ENCODE peak calls at places on chromosomes 3 and 15, in four cellular contexts. Q is sigmoid colon, Y is psoas muscle, J is Peyer's patch. F is an unnamed sample.

GRCh38 chr3:164451083-164451910 is 627.0 kb downstream of the SI start:
- DNase-seq in Q (peak), Y (peak), J (no peak), F (no peak)

GRCh38 chr15:75307778-75308390 is 25.2 kb downstream of the GOLGA6D start:
- DNase-seq in Q (peak), Y (no peak), J (peak), F (no peak)

GRCh38 chr3:46193436-46193835 is 14.7 kb downstream of the CCR1 start:
- DNase-seq in Q (no peak), Y (no peak), J (no peak), F (no peak)

GRCh38 chr3:64028754-64029153 is 5.5 kb upstream of the PSMD6 start:
- DNase-seq in Q (no peak), Y (no peak), J (no peak), F (no peak)

GRCh38 chr3:151383956-151384355 is 597 bp downstream of the P2RY12 start:
- DNase-seq in Q (no peak), Y (no peak), J (no peak), F (no peak)

GRCh38 chr3:43071313-43071893 is 34.5 kb downstream of the POMGNT2 start:
- DNase-seq in Q (no peak), Y (no peak), J (no peak), F (no peak)

GRCh38 chr15:82810061-82810862 is 834 bp downstream of the WHAMM start:
- DNase-seq in Q (peak), Y (no peak), J (peak), F (peak)

GRCh38 chr15:36596915-36597314 is 17.5 kb downstream of the CDIN1 start:
- DNase-seq in Q (no peak), Y (no peak), J (no peak), F (no peak)

GRCh38 chr3:25114532-25114931 is 313.5 kb upstream of the RARB start:
- DNase-seq in Q (no peak), Y (no peak), J (no peak), F (no peak)

DNA sequence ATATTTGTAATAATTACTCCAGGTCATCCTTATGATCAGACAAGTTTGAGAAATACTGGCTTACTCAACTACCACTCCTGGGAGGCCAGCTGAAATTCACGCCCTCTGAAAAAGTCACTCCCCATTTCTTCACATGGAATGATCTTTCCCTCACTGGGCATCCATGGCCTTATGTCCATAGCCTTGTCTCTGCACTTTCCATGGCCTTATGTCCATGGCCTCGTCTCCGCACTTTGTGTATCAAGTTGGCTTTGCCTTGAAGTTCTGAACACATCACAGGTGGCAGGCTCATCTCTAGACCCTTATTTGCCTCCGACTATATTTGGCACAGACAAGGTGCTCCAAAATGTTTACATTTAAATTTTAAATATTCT is 58.1 kb upstream of the HACD2 start:
- DNase-seq in Q (peak), Y (no peak), J (no peak), F (no peak)
- H3K27ac ChIP-seq in Q (peak), Y (no peak), J (no peak), F (no peak)

GRCh38 chr15:61764981-61765380 is 295.3 kb downstream of the VPS13C start:
- DNase-seq in Q (no peak), Y (no peak), J (no peak), F (no peak)

GRCh38 chr15:61759639-61760038 is 300.6 kb downstream of the VPS13C start:
- DNase-seq in Q (no peak), Y (no peak), J (no peak), F (no peak)

GRCh38 chr15:61768131-61768530 is 292.1 kb downstream of the VPS13C start:
- DNase-seq in Q (no peak), Y (no peak), J (no peak), F (no peak)

GRCh38 chr15:61762682-61763081 is 297.6 kb downstream of the VPS13C start:
- DNase-seq in Q (no peak), Y (no peak), J (no peak), F (no peak)

GRCh38 chr15:61764141-61764540 is 296.1 kb downstream of the VPS13C start:
- DNase-seq in Q (no peak), Y (no peak), J (no peak), F (no peak)
- TF ChIP-seq CTCF in Q (no peak), Y (no peak), J (no peak), F (no peak)

GRCh38 chr15:40991355-40991754 is 38.1 kb downstream of the CHAC1 start:
- DNase-seq in Q (no peak), Y (no peak), J (no peak), F (no peak)

GRCh38 chr15:40990789-40991188 is 37.5 kb downstream of the CHAC1 start:
- DNase-seq in Q (no peak), Y (no peak), J (no peak), F (no peak)

GRCh38 chr15:40992241-40992741 is 39.0 kb downstream of the CHAC1 start:
- DNase-seq in Q (no peak), Y (no peak), J (no peak), F (no peak)

GRCh38 chr15:40990080-40990479 is 36.8 kb downstream of the CHAC1 start:
- DNase-seq in Q (no peak), Y (no peak), J (no peak), F (no peak)

GRCh38 chr15:40992825-40993224 is 39.6 kb downstream of the CHAC1 start:
- DNase-seq in Q (no peak), Y (no peak), J (no peak), F (no peak)
- H3K27ac ChIP-seq in Q (no peak), Y (no peak), J (no peak), F (no peak)

GRCh38 chr3:149833241-149833640 is 20.2 kb downstream of the RNF13 start:
- DNase-seq in Q (no peak), Y (no peak), J (no peak), F (no peak)
- TF ChIP-seq CTCF in Q (no peak), Y (no peak), J (no peak), F (no peak)

DNA sequence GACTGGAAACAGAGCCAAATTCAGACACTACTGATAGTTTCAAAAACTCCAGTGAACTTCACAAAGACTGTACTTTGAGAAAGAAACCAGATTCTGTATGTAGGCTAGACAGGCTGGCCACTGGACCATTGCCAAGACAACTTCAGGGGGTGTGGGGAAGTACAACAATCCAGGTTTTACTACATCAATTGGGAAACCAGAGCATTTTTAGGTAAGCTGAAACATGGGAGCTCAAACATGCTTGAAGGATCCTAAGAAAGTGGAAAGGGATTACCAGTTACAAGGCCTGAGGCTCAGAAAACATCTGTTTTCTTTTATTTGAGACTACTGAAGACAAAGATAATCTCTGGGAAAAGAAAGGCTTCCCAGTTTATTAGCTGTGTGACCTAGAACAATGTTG is 26.9 kb upstream of the ZNF280D start:
- DNase-seq in Q (no peak), Y (no peak), J (no peak), F (no peak)
- H3K27ac ChIP-seq in Q (no peak), Y (no peak), J (no peak), F (no peak)

GRCh38 chr15:73150831-73151230 is 98.6 kb downstream of the NEO1 start:
- DNase-seq in Q (no peak), Y (no peak), J (no peak), F (no peak)

GRCh38 chr15:73141216-73141900 is 89.1 kb downstream of the NEO1 start:
- DNase-seq in Q (no peak), Y (no peak), J (no peak), F (no peak)

GRCh38 chr15:73142802-73143762 is 90.8 kb downstream of the NEO1 start:
- DNase-seq in Q (no peak), Y (no peak), J (no peak), F (no peak)

GRCh38 chr15:73143763-73144155 is 91.5 kb downstream of the NEO1 start:
- DNase-seq in Q (no peak), Y (no peak), J (no peak), F (no peak)

DNA sequence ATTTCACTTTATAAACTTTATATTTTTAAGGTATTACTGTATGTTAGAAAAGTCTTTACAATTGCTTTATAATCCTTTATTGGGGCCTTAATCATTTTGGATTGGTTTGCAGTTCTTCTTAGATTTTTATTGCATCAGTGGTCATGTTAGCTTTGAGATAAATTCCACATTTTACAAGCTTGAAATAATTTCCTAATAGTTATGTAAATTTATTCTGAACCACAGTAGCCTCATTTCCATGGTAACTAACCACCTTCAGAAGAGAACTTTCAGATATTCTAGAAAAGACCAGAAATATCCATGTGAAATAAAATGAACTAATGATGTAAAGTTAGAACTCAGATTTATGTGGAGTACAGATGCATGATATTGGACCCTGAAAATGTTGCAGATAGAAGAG is 94.2 kb downstream of the NEO1 start:
- DNase-seq in Q (no peak), Y (no peak), J (no peak), F (no peak)
- TF ChIP-seq CTCF in Q (no peak), Y (no peak), J (no peak), F (no peak)

GRCh38 chr3:80445053-80445452 is 677.3 kb upstream of the ROBO1 start:
- DNase-seq in Q (no peak), Y (no peak), J (no peak), F (no peak)
- H3K27ac ChIP-seq in Q (no peak), Y (no peak), J (no peak), F (no peak)

DNA sequence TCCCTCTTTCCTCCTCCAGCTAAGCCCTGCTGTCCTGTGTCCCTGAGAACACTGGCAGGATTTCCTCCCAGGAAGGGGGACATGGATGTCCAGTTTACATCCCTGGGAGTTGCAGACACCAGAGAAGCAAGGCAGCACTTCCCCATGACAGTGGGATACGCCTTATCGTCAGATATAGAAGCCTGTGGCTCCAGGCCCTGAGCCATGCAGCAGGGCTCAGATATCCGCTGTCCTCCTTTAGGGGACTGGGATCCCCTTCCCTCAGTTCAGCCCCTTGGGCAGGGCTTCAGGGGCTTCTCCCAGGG is 16.4 kb downstream of the CORO2B start:
- DNase-seq in Q (no peak), Y (no peak), J (peak), F (no peak)
- TF ChIP-seq CTCF in Q (no peak), Y (no peak), J (no peak), F (no peak)

DNA sequence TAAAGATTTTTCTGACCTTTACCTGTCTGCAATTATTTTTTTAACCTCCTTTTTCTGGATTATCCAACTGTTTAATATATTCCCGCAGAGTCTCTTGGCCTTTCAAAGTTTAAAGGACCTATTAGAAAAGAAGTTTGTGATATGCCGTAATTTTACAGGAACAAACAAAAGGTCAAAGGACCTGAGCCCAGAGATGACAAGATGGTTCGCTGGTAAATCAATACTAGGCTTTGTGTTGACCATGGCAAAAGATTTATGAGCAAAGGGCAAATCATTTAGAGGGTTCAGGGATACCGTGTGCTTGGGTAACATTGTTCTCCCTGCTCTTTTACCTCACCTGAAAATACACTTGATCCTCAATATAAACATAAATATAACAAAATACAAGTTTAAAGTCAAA is 923.5 kb downstream of the ROBO1 start:
- DNase-seq in Q (no peak), Y (no peak), J (no peak), F (no peak)
- H3K27ac ChIP-seq in Q (no peak), Y (no peak), J (no peak), F (no peak)

DNA sequence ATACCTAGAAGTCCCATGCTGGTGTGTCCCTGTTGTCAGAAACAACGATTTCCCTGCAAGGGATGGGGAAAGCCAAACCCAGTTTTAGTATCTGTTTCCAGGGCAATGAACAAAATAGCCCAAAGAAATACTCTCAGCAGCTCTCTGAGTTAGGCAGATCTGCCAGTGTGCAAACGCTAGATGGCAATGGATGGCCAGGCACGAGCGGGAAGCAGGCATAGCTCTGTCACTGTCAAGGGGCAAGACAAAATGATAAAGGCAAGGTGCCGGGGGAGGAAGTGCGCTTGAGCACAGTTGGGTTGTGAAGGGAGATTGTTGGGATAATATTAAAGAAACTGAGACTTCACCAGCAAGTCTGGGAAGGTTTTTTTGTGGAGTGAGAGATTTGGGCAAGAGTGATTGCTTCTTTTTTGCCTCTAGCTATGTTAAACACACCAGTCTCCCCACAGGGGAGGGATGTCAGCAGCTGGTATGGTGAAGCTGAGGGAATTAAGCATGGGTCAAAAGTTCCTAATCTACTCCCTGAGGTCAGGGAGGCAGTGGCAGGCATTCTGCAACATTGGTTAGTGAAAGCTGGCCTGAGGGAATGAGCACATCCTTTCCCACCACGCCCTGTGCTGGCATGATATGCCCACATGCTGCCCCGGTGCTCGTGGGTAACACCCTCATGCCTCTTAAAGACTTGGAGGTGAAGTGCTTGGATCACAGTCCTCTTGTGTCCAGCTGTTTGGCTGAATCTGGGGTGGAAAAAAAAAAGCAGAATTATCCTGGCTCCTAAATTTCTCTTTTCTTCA is 117.6 kb downstream of the PDCD6IP start:
- DNase-seq in Q (no peak), Y (no peak), J (no peak), F (no peak)
- TF ChIP-seq CTCF in Q (no peak), Y (no peak), J (no peak), F (no peak)